ENCODE peak calls at places on chromosomes 12 and 14, in four cellular contexts. U is HCT116, R is heart left ventricle, S is endodermal cell. J is an unnamed sample.

GRCh38 chr12:52310622-52311281 is 10.4 kb downstream of the KRT83 start:
- DNase-seq in R (no peak), S (no peak), U (no peak), J (no peak)

GRCh38 chr14:71235865-71236264 is 328.6 kb downstream of the PCNX1 start:
- DNase-seq in S (no peak), R (no peak), U (no peak), J (no peak)

GRCh38 chr12:42885677-42886076 is 296.1 kb upstream of the PRICKLE1 start:
- DNase-seq in S (no peak), U (no peak), R (no peak), J (no peak)

GRCh38 chr14:72889366-72889765 is 4.5 kb downstream of the DPF3 start:
- DNase-seq in U (no peak), S (peak; percentile 40), R (no peak), J (no peak)

GRCh38 chr12:118541945-118542344 is 165.6 kb downstream of the SUDS3 start:
- DNase-seq in S (no peak), R (no peak), U (peak; percentile 15), J (no peak)

GRCh38 chr14:104112609-104113571 is 25.5 kb upstream of the KIF26A start:
- DNase-seq in R (peak; percentile 42), S (peak; percentile 42), U (no peak), J (no peak)

GRCh38 chr12:29773076-29773475 is 10.7 kb downstream of the TMTC1 start:
- DNase-seq in R (no peak), U (no peak), S (no peak), J (no peak)

GRCh38 chr12:57522887-57523705 is 472 bp downstream of the MBD6 start:
- DNase-seq in S (peak; percentile 88), U (no peak), R (peak; percentile 78), J (no peak)

GRCh38 chr12:122206111-122206881 is 2.8 kb downstream of the B3GNT4 start:
- DNase-seq in R (no peak), U (no peak), S (peak; percentile 68), J (no peak)

GRCh38 chr14:105458010-105458409 is 16.6 kb upstream of the CRIP2 start:
- DNase-seq in S (no peak), R (peak; percentile 50), U (no peak), J (no peak)

GRCh38 chr14:54599932-54600331 is 33.0 kb downstream of the SAMD4A start:
- DNase-seq in S (no peak), U (no peak), R (no peak), J (no peak)

GRCh38 chr12:98741229-98741614 is 96.1 kb downstream of the APAF1 start:
- DNase-seq in U (no peak), S (no peak), R (no peak), J (no peak)

DNA sequence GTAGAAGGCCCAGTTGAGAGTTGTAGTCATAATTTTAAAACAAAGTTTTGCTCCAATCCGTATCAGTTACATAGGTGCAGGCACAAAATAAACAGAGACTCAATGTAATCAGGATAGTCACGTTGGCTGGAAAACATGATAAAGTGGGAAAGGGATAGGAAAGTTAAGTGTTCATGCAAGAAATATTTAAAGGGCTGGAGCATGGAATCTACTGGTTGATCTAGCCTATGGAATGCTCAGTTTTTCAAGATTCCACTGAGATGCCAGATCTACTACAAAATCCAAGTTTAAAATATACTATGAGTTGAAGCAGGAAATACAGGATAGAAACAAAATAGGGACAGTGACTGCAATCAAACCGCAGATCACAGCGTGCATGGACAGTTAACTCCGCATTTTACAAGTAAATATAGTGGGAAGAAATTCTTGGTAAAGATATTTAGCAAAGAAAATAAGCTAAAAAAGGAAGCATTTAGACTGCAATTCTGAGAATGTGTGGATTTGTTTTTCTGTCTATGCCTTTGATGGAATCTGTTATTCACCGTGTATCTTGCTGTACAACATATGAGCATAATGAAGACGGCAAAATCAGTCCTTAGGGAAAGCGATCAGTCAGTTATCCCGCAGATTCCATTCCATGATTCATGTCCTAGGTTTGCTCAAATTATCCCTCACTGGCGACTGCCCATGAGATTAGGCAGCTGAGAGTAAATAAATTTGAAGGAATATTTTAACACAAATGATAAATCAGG is 1044.3 kb downstream of the FLRT2 start:
- DNase-seq in S (no peak), R (no peak), U (no peak), J (no peak)
- H3K4me3 ChIP-seq in S (no peak overlapping the region), R (no peak overlapping the region), U (no peak overlapping the region), J (no peak overlapping the region)

DNA sequence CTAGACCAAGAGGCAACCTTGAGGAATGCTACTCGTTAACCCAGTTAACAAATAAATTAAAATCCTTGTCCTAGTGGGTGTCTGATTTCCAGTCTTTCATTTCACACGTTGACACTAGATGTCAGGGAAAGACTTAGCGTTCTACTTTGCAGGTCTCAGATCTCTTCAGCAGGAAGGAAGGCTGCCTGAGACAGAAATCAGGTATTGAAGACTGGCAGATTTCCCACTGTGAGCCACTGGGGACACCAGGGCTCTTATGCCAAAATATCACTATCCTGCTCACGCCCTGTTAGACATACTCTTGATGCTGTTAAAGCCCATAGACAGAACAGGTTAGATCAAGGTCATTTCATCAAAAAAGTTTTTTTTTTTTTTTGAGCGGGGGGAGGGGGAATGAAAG is 33.0 kb downstream of the EMP1 start:
- DNase-seq in U (no peak), R (no peak), S (peak; percentile 46), J (no peak)
- TF ChIP-seq CTCF in U (no peak), R (no peak), S (peak; percentile 61), J (no peak)

DNA sequence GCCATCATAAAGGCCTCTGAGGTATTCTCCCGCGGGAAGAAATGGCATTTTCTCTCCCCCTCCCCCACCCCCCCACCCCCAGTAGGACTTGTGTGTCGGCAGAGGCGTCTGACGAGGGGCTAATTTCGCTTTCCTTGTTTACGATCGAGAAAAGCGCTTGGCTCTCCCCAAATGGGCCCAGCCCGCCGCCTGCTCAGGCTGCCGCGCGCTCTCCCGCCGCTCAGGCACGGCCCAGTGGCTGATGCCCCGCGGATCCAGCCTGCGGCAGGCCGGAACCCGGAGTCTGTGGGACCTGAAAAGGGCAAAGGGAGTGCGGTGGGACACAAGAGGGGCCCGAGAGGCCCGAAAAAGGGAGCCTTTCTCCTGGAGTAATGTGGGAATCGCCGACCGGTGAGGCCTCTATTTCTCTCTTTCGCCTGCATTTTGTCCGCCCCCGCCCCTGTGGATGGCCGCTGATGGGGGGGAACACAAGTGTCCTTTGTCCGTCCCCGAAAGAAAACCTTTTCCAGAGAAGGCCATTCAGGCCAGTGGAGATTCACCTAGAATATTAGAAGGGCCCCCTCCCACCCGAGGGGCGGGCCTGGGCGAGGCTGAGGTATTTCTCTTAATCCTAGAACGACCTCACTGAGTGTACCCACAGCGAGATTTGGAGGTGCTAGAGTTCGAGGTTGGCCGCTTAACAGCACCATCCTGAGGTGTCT is 9.0 kb upstream of the HOXC6 start:
- DNase-seq in R (no peak), U (no peak), S (peak; percentile 90), J (no peak)
- H3K4me3 ChIP-seq in R (no peak overlapping the region), U (no peak overlapping the region), S (no peak overlapping the region), J (no peak overlapping the region)

GRCh38 chr14:50830044-50830931 is 674 bp downstream of the NIN start:
- DNase-seq in U (no peak), S (peak; percentile 87), R (peak; percentile 80), J (no peak)

GRCh38 chr14:50829472-50830043 is 1.4 kb downstream of the NIN start:
- DNase-seq in R (no peak), U (no peak), S (no peak), J (no peak)

GRCh38 chr14:50831704-50832130 is 755 bp upstream of the NIN start:
- DNase-seq in S (no peak), R (no peak), U (no peak), J (no peak)

GRCh38 chr14:50830932-50831703 is at the start of gene NIN:
- DNase-seq in U (no peak), R (peak; percentile 91), S (peak; percentile 84), J (no peak)

GRCh38 chr14:50828738-50829471 is 2.1 kb downstream of the NIN start:
- DNase-seq in S (no peak), R (no peak), U (no peak), J (no peak)
- TF ChIP-seq CTCF in S (no peak), R (no peak), U (no peak), J (no peak)

GRCh38 chr12:3225796-3226180 is 148.6 kb downstream of the TSPAN9 start:
- DNase-seq in S (no peak), U (no peak), R (peak; percentile 27), J (no peak)

GRCh38 chr12:3223601-3224529 is 146.7 kb downstream of the TSPAN9 start:
- DNase-seq in U (no peak), S (no peak), R (peak; percentile 41), J (no peak)

GRCh38 chr12:3226285-3226684 is 149.1 kb downstream of the TSPAN9 start:
- DNase-seq in S (no peak), U (no peak), R (no peak), J (no peak)

GRCh38 chr12:3224530-3224903 is 147.3 kb downstream of the TSPAN9 start:
- DNase-seq in U (no peak), R (peak; percentile 65), S (no peak), J (no peak)

DNA sequence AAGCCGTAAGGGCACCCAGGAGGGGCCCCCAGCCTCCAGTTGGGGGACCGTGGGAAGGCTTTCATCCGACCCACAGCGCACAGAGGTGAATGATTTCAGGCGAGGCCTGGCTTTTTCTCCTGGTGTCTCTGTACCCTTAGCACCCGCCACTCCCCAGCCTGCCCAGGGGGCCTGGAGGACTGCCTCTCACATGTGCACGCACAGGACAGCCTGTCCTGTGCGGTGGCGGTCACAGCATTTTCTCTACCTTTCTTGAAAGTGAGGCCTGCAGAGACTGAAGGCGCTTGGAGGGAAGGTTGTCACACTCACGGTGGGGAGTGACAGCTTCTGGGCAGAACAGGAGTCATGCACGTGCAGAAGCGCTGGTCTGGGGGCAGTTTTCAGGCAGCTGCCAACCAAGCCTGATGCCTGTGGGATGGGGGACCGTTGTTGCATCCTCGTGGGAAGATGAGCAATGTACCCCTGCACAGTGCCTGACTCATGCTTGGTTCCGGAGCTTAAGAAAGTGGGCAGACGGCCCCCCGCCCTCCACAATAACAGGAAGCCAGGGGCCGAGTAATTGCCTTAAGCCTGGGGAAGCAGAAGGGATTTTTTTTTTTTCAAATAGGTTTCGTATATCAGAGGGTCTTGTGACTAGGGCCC is 148.1 kb downstream of the TSPAN9 start:
- DNase-seq in R (peak; percentile 51), U (no peak), S (no peak), J (no peak)
- H3K4me3 ChIP-seq in R (no peak overlapping the region), U (no peak overlapping the region), S (no peak overlapping the region), J (no peak overlapping the region)

GRCh38 chr14:21476925-21477681 is at the start of the genes RAB2B and TOX4:
- DNase-seq in S (peak; percentile 99), U (peak; percentile 97), R (peak; percentile 95), J (peak; percentile 97)
- TF ChIP-seq CTCF in S (peak; percentile 96), U (peak; percentile 99), R (peak; percentile 90), J (peak; percentile 94)

GRCh38 chr12:106139422-106140141 is 828 bp upstream of the NUAK1 start:
- DNase-seq in U (peak; percentile 56), R (peak; percentile 89), S (peak; percentile 98), J (no peak)
- H3K4me3 ChIP-seq in U (peak overlapping the region; percentile 66), R (peak overlapping the region; percentile 95), S (peak overlapping the region; percentile 98), J (no peak overlapping the region)

DNA sequence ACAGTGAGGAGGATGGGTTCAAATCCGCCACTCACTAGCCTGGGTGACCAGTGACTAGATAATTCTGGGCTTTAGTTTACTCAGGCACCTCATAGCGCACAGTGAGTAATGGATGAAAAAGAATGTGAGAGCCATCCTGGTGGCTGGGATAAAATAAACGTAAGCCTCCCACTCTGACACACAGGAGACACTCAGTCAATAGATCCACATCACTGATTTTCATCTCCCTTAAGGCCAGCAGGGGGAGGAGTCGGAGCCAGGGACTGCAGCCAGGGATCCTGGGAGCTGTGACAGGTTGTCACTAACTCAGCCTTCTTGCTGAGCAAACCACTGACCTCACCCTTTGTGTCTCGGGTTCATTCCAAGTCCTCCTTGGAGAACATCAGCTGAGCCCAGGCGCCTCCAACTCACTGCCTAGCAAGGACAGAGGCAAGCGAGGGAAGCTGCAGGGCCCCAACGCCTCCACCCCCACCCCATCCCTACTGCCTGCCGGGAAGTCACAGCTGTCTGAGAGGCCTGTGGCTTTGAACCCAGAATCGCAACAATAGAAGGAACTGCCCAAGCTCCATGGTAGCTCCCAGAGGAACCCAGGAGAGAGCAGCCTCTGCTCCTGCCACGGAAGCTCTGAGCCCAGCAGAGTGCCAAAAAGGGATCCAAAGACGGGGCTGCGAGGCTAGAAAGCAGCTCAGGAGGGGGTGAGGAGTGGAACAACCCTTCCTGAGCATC is 30.7 kb downstream of the PXN start:
- DNase-seq in R (peak; percentile 90), S (peak; percentile 92), U (peak; percentile 61), J (no peak)
- TF ChIP-seq CTCF in R (peak; percentile 47), S (peak; percentile 69), U (peak; percentile 56), J (peak; percentile 36)

J was measured in GM12864.